ENCODE peak calls at places on chromosomes 3 and 15, in six cellular contexts. One of them, this sample, is unnamed.

GRCh38 chr3:43288366-43288765 is 2.0 kb downstream of the SNRK start:
- DNase-seq in fibroblast of lung: peak
- DNase-seq in gastrocnemius medialis: no peak
- DNase-seq in pancreas: no peak
- DNase-seq in cardiac muscle cell: no peak
- DNase-seq in IMR-90: peak
- DNase-seq in this sample: no peak

GRCh38 chr3:13636874-13637273 is 87.9 kb downstream of the FBLN2 start:
- DNase-seq in fibroblast of lung: no peak
- DNase-seq in gastrocnemius medialis: no peak
- DNase-seq in pancreas: peak
- DNase-seq in cardiac muscle cell: peak
- DNase-seq in IMR-90: no peak
- DNase-seq in this sample: no peak

GRCh38 chr3:187027531-187027936 is 97.2 kb downstream of the ST6GAL1 start:
- DNase-seq in fibroblast of lung: no peak
- DNase-seq in gastrocnemius medialis: no peak
- DNase-seq in pancreas: no peak
- DNase-seq in cardiac muscle cell: no peak
- DNase-seq in IMR-90: no peak
- DNase-seq in this sample: no peak

GRCh38 chr3:101081990-101082389 is 88.8 kb upstream of the ABI3BP start:
- DNase-seq in fibroblast of lung: peak
- DNase-seq in gastrocnemius medialis: no peak
- DNase-seq in pancreas: no peak
- DNase-seq in cardiac muscle cell: no peak
- DNase-seq in IMR-90: peak
- DNase-seq in this sample: no peak

GRCh38 chr15:45129651-45130129 is at the start of the genes DUOX1 and DUOXA1:
- DNase-seq in fibroblast of lung: no peak
- DNase-seq in gastrocnemius medialis: no peak
- DNase-seq in pancreas: peak
- DNase-seq in cardiac muscle cell: peak
- DNase-seq in IMR-90: no peak
- DNase-seq in this sample: peak

GRCh38 chr3:9111349-9112265 is 137.8 kb downstream of the SRGAP3 start:
- DNase-seq in fibroblast of lung: no peak
- DNase-seq in gastrocnemius medialis: peak
- DNase-seq in pancreas: no peak
- DNase-seq in cardiac muscle cell: no peak
- DNase-seq in IMR-90: peak
- DNase-seq in this sample: peak

GRCh38 chr15:67091073-67091965 is 25.9 kb downstream of the SMAD3 start:
- DNase-seq in fibroblast of lung: peak
- DNase-seq in gastrocnemius medialis: peak
- DNase-seq in pancreas: no peak
- DNase-seq in cardiac muscle cell: peak
- DNase-seq in IMR-90: peak
- DNase-seq in this sample: peak

GRCh38 chr3:141373232-141373631 is 4.9 kb downstream of the ZBTB38 start:
- DNase-seq in fibroblast of lung: no peak
- DNase-seq in gastrocnemius medialis: no peak
- DNase-seq in pancreas: no peak
- DNase-seq in cardiac muscle cell: no peak
- DNase-seq in IMR-90: no peak
- DNase-seq in this sample: no peak

GRCh38 chr15:59180946-59181345 is 25.7 kb upstream of the LDHAL6B start:
- DNase-seq in fibroblast of lung: no peak
- DNase-seq in gastrocnemius medialis: no peak
- DNase-seq in pancreas: no peak
- DNase-seq in cardiac muscle cell: no peak
- DNase-seq in IMR-90: peak
- DNase-seq in this sample: no peak

GRCh38 chr3:174218011-174218410 is 641.1 kb upstream of the NAALADL2 start:
- DNase-seq in fibroblast of lung: no peak
- DNase-seq in gastrocnemius medialis: no peak
- DNase-seq in pancreas: no peak
- DNase-seq in cardiac muscle cell: no peak
- DNase-seq in IMR-90: peak
- DNase-seq in this sample: no peak

GRCh38 chr15:47750030-47750739 is 32.9 kb downstream of the SEMA6D start:
- DNase-seq in fibroblast of lung: peak
- DNase-seq in gastrocnemius medialis: peak
- DNase-seq in pancreas: no peak
- DNase-seq in cardiac muscle cell: no peak
- DNase-seq in IMR-90: peak
- DNase-seq in this sample: no peak

GRCh38 chr3:5376761-5377160 is 189.3 kb downstream of the EDEM1 start:
- DNase-seq in fibroblast of lung: no peak
- DNase-seq in gastrocnemius medialis: no peak
- DNase-seq in pancreas: no peak
- DNase-seq in cardiac muscle cell: no peak
- DNase-seq in IMR-90: no peak
- DNase-seq in this sample: no peak

GRCh38 chr3:166706094-166706493 is 674.0 kb downstream of the ZBBX start:
- DNase-seq in fibroblast of lung: no peak
- DNase-seq in gastrocnemius medialis: no peak
- DNase-seq in pancreas: no peak
- DNase-seq in cardiac muscle cell: no peak
- DNase-seq in IMR-90: no peak
- DNase-seq in this sample: no peak

GRCh38 chr3:124780767-124781485 is 50.7 kb downstream of the UMPS start:
- DNase-seq in fibroblast of lung: peak
- DNase-seq in gastrocnemius medialis: peak
- DNase-seq in pancreas: no peak
- DNase-seq in cardiac muscle cell: peak
- DNase-seq in IMR-90: peak
- DNase-seq in this sample: peak

GRCh38 chr3:150721285-150722130 is 17.8 kb upstream of the ERICH6 start:
- DNase-seq in fibroblast of lung: peak
- DNase-seq in gastrocnemius medialis: no peak
- DNase-seq in pancreas: no peak
- DNase-seq in cardiac muscle cell: peak
- DNase-seq in IMR-90: peak
- DNase-seq in this sample: no peak

GRCh38 chr3:161913786-161914389 is 417.3 kb downstream of the OTOL1 start:
- DNase-seq in fibroblast of lung: peak
- DNase-seq in gastrocnemius medialis: no peak
- DNase-seq in pancreas: no peak
- DNase-seq in cardiac muscle cell: no peak
- DNase-seq in IMR-90: peak
- DNase-seq in this sample: no peak

GRCh38 chr15:65377976-65378366 is at the start of gene IGDCC3:
- DNase-seq in fibroblast of lung: peak
- DNase-seq in gastrocnemius medialis: no peak
- DNase-seq in pancreas: no peak
- DNase-seq in cardiac muscle cell: peak
- DNase-seq in IMR-90: no peak
- DNase-seq in this sample: no peak

GRCh38 chr3:72355168-72355567 is 493.1 kb downstream of the SHQ1 start:
- DNase-seq in fibroblast of lung: no peak
- DNase-seq in gastrocnemius medialis: no peak
- DNase-seq in pancreas: no peak
- DNase-seq in cardiac muscle cell: no peak
- DNase-seq in IMR-90: no peak
- DNase-seq in this sample: no peak

GRCh38 chr15:51315726-51316125 is 22.7 kb downstream of the CYP19A1 start:
- DNase-seq in fibroblast of lung: no peak
- DNase-seq in gastrocnemius medialis: no peak
- DNase-seq in pancreas: no peak
- DNase-seq in cardiac muscle cell: no peak
- DNase-seq in IMR-90: no peak
- DNase-seq in this sample: no peak

GRCh38 chr3:2212211-2212610 is 113.5 kb downstream of the CNTN4 start:
- DNase-seq in fibroblast of lung: no peak
- DNase-seq in gastrocnemius medialis: no peak
- DNase-seq in pancreas: no peak
- DNase-seq in cardiac muscle cell: no peak
- DNase-seq in IMR-90: no peak
- DNase-seq in this sample: no peak

GRCh38 chr15:49863431-49864205 is 242.8 kb downstream of the DTWD1 start:
- DNase-seq in fibroblast of lung: peak
- DNase-seq in gastrocnemius medialis: no peak
- DNase-seq in pancreas: no peak
- DNase-seq in cardiac muscle cell: no peak
- DNase-seq in IMR-90: peak
- DNase-seq in this sample: no peak

GRCh38 chr3:176513604-176514003 is 683.7 kb downstream of the TBL1XR1 start:
- DNase-seq in fibroblast of lung: peak
- DNase-seq in gastrocnemius medialis: no peak
- DNase-seq in pancreas: no peak
- DNase-seq in cardiac muscle cell: peak
- DNase-seq in IMR-90: no peak
- DNase-seq in this sample: no peak

GRCh38 chr15:34581043-34581365 is 2.4 kb downstream of the GOLGA8B start:
- DNase-seq in fibroblast of lung: no peak
- DNase-seq in gastrocnemius medialis: no peak
- DNase-seq in pancreas: no peak
- DNase-seq in cardiac muscle cell: no peak
- DNase-seq in IMR-90: no peak
- DNase-seq in this sample: no peak

DNA sequence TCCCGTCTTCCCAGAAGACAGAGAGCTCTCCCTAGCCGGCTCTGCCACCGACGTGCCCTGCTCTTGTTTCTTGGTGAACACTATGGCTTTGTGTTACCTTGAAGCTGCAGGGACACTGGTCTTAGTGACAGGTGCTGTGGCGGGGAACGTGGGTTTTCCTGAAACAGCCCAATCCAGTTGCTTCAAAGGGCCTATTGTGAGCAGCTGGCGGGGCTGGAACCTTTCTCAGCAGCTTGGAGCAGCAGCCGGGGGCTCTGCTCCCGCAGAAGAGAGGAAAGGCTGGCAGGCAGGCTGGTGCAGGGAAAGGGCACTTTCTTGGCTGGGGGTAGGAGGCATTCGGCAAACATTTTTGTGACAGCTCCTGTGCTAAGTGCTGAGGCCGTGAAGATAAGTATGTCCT is 12.8 kb downstream of the MYZAP start:
- DNase-seq in fibroblast of lung: no peak
- DNase-seq in gastrocnemius medialis: no peak
- DNase-seq in pancreas: peak
- DNase-seq in cardiac muscle cell: no peak
- DNase-seq in IMR-90: no peak
- DNase-seq in this sample: peak
- H3K27ac ChIP-seq in fibroblast of lung: no peak
- H3K27ac ChIP-seq in gastrocnemius medialis: no peak
- H3K27ac ChIP-seq in pancreas: peak
- H3K27ac ChIP-seq in cardiac muscle cell: peak
- H3K27ac ChIP-seq in IMR-90: no peak
- H3K27ac ChIP-seq in this sample: peak

GRCh38 chr15:72774696-72775383 is 8.7 kb downstream of the ADPGK start:
- DNase-seq in fibroblast of lung: no peak
- DNase-seq in gastrocnemius medialis: no peak
- DNase-seq in pancreas: no peak
- DNase-seq in cardiac muscle cell: no peak
- DNase-seq in IMR-90: no peak
- DNase-seq in this sample: no peak
- H3K4me3 ChIP-seq in fibroblast of lung: no peak
- H3K4me3 ChIP-seq in gastrocnemius medialis: no peak
- H3K4me3 ChIP-seq in pancreas: no peak
- H3K4me3 ChIP-seq in cardiac muscle cell: no peak
- H3K4me3 ChIP-seq in IMR-90: no peak
- H3K4me3 ChIP-seq in this sample: no peak

DNA sequence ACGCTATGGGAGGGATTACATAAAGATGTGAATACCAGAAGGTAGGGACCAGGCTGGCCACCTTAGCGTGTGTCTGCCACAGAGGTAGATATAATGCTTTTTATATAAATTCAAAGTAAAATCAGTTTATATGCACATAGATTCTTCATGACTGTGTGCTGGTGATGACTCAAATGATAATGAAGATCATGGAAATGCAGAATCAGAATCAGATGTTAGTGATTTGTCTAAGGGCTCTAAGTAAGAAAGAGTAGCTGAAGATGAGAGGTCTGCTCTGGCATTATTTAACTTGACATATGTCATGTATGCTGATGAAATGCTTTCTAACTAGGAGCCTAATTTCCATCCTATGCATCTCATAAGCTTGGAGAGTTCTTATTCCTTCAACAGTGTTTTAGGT is 50.3 kb upstream of the DPH6 start:
- DNase-seq in fibroblast of lung: no peak
- DNase-seq in gastrocnemius medialis: no peak
- DNase-seq in pancreas: no peak
- DNase-seq in cardiac muscle cell: no peak
- DNase-seq in IMR-90: peak
- DNase-seq in this sample: no peak
- TF ChIP-seq CTCF in fibroblast of lung: no peak
- TF ChIP-seq CTCF in gastrocnemius medialis: no peak
- TF ChIP-seq CTCF in pancreas: no peak
- TF ChIP-seq CTCF in cardiac muscle cell: no peak
- TF ChIP-seq CTCF in IMR-90: no peak
- TF ChIP-seq CTCF in this sample: no peak

GRCh38 chr3:57876632-57877031 is 120.5 kb downstream of the SLMAP start:
- DNase-seq in fibroblast of lung: peak
- DNase-seq in gastrocnemius medialis: no peak
- DNase-seq in pancreas: no peak
- DNase-seq in cardiac muscle cell: no peak
- DNase-seq in IMR-90: peak
- DNase-seq in this sample: no peak

GRCh38 chr3:57872606-57873005 is 116.5 kb downstream of the SLMAP start:
- DNase-seq in fibroblast of lung: no peak
- DNase-seq in gastrocnemius medialis: no peak
- DNase-seq in pancreas: no peak
- DNase-seq in cardiac muscle cell: no peak
- DNase-seq in IMR-90: peak
- DNase-seq in this sample: no peak

GRCh38 chr3:57877116-57877515 is 121.0 kb downstream of the SLMAP start:
- DNase-seq in fibroblast of lung: peak
- DNase-seq in gastrocnemius medialis: no peak
- DNase-seq in pancreas: no peak
- DNase-seq in cardiac muscle cell: no peak
- DNase-seq in IMR-90: peak
- DNase-seq in this sample: no peak
- H3K27ac ChIP-seq in fibroblast of lung: no peak
- H3K27ac ChIP-seq in gastrocnemius medialis: no peak
- H3K27ac ChIP-seq in pancreas: no peak
- H3K27ac ChIP-seq in cardiac muscle cell: no peak
- H3K27ac ChIP-seq in IMR-90: no peak
- H3K27ac ChIP-seq in this sample: no peak

GRCh38 chr3:193780810-193781472 is 187.9 kb downstream of the OPA1 start:
- DNase-seq in fibroblast of lung: peak
- DNase-seq in gastrocnemius medialis: peak
- DNase-seq in pancreas: peak
- DNase-seq in cardiac muscle cell: peak
- DNase-seq in IMR-90: peak
- DNase-seq in this sample: peak
- H3K4me3 ChIP-seq in fibroblast of lung: no peak
- H3K4me3 ChIP-seq in gastrocnemius medialis: no peak
- H3K4me3 ChIP-seq in pancreas: no peak
- H3K4me3 ChIP-seq in cardiac muscle cell: no peak
- H3K4me3 ChIP-seq in IMR-90: no peak
- H3K4me3 ChIP-seq in this sample: no peak

DNA sequence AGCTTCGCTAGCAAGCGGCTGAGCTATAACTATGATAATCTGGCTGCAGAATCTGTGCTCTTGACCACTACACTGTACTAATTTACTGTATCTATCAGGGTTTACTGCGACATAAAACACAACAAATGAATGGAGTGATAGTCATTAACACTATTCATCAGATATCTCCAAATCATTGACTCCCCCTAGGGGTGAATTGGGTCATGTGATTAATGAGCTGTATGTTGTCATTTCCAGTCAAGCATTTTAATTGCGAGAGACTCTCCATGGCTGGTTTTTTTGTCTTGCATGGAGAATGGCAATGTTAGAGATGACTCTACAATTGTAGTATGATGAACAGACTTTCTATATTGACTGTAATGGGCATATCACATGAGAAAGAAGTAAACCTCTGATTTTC is 10.5 kb upstream of the TM4SF18 start:
- DNase-seq in fibroblast of lung: no peak
- DNase-seq in gastrocnemius medialis: no peak
- DNase-seq in pancreas: no peak
- DNase-seq in cardiac muscle cell: no peak
- DNase-seq in IMR-90: no peak
- DNase-seq in this sample: no peak
- TF ChIP-seq CTCF in fibroblast of lung: no peak
- TF ChIP-seq CTCF in gastrocnemius medialis: no peak
- TF ChIP-seq CTCF in pancreas: no peak
- TF ChIP-seq CTCF in cardiac muscle cell: no peak
- TF ChIP-seq CTCF in IMR-90: no peak
- TF ChIP-seq CTCF in this sample: no peak